ENCODE peak calls at places on chromosomes 11 and 22, in four cellular contexts. W is GM12865, D is lower leg skin, X is AG10803. J is an unnamed sample.

GRCh38 chr11:11244470-11245080 is 108.5 kb downstream of the CSNK2A3 start:
- DNase-seq in W (peak), D (no peak), X (no peak), J (no peak)

GRCh38 chr11:123682976-123683375 is 28.6 kb upstream of the SCN3B start:
- DNase-seq in X (no peak), D (no peak), W (no peak), J (no peak)

GRCh38 chr11:61377461-61378160 is 14.8 kb upstream of the TMEM216 start:
- DNase-seq in W (no peak), D (no peak), X (peak), J (peak)

GRCh38 chr11:75513250-75513649 is 12.5 kb downstream of the GDPD5 start:
- DNase-seq in W (no peak), X (no peak), D (no peak), J (no peak)

GRCh38 chr22:47371263-47372090 is 609.0 kb downstream of the TBC1D22A start:
- DNase-seq in W (no peak), D (no peak), X (no peak), J (no peak)

GRCh38 chr11:118996926-118997626 is 862 bp upstream of the CENATAC start:
- DNase-seq in X (peak), D (no peak), W (peak), J (no peak)

GRCh38 chr11:87719311-87720073 is 455.8 kb downstream of the RAB38 start:
- DNase-seq in D (no peak), W (no peak), X (peak), J (no peak)

GRCh38 chr11:64885367-64886286 is 7.2 kb upstream of the EHD1 start:
- DNase-seq in W (no peak), X (peak), D (no peak), J (peak)

GRCh38 chr22:45201678-45202332 is 38.1 kb downstream of the NUP50 start:
- DNase-seq in X (peak), D (no peak), W (no peak), J (no peak)

GRCh38 chr22:41857160-41857859 is 24.4 kb downstream of the SREBF2 start:
- DNase-seq in D (no peak), X (peak), W (peak), J (peak)

GRCh38 chr11:76686261-76687079 is 15.9 kb upstream of the LRRC32 start:
- DNase-seq in X (no peak), W (peak), D (no peak), J (no peak)

GRCh38 chr11:506950-507726 is at the start of gene RNH1:
- DNase-seq in X (peak), D (peak), W (peak), J (peak)

GRCh38 chr11:68043349-68044144 is 4.7 kb downstream of the TCIRG1 start:
- DNase-seq in D (no peak), W (no peak), X (peak), J (peak)

GRCh38 chr11:104337273-104337672 is 173.3 kb upstream of the PDGFD start:
- DNase-seq in X (no peak), W (no peak), D (no peak), J (no peak)

GRCh38 chr22:41948142-41948541 is 1.2 kb upstream of the CENPM start:
- DNase-seq in D (no peak), W (no peak), X (no peak), J (no peak)

GRCh38 chr11:135033545-135033944 is 621.5 kb upstream of the B3GAT1 start:
- DNase-seq in D (no peak), W (no peak), X (no peak), J (peak)
- TF ChIP-seq CTCF in D (no peak), W (no peak), X (no peak), J (no peak)

GRCh38 chr11:81705283-81705682 is 1028.4 kb downstream of the FAM181B start:
- DNase-seq in W (no peak), X (no peak), D (no peak), J (no peak)

GRCh38 chr11:81707881-81708280 is 1025.8 kb downstream of the FAM181B start:
- DNase-seq in X (no peak), W (no peak), D (no peak), J (no peak)
- H3K4me3 ChIP-seq in X (no peak), W (no peak), D (no peak), J (no peak)

GRCh38 chr11:62721994-62722393 is 5.3 kb downstream of the HNRNPUL2 start:
- DNase-seq in W (no peak), X (peak), D (no peak), J (no peak)
- TF ChIP-seq CTCF in W (no peak), X (peak), D (no peak), J (no peak)

DNA sequence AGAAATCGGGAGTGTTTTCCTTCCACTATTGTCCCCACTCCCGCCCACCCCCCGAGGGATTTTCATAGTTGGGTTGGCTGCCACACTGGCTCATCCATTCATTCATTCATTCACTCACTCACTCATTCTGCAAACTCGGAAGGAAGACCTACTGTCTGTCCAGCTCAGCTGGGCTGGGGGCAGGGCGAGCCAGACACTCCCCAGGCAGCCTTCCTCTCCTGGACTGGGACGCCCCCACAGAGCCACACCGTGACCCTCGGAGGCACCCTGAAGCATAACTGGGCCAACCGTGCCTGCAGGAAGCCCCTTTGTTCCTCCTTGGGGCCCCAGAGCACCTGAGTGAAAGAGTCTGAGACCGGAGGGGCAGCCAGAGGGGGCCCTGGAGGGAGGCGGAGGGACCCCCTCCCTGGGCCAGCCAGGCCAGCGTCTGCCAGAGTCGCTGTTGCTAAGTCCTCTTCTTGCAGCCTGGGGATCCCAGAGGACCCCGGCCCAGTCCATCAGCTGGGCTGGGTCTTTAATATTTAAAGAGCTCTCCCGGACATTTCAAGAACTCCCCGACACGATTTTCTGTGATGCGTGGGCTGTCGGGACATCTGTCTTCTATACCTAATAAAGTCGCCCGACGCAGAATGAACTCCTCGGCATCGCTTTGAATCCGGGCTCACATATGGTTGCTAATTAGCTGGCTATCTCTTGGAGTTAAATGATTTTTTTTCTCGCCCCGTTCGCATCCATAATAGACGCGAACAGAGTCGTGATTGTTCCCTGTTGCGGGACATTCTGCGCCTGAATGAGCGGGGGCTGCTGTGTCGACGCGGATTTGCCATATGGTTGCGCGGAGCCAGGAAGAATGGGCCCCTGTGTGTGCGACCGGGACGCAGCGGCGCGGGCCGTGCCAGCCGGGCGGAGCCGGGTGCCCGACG is 16.7 kb downstream of the CDKN1C start:
- DNase-seq in X (no peak), W (no peak), D (no peak), J (no peak)
- H3K4me3 ChIP-seq in X (no peak), W (peak), D (no peak), J (no peak)

GRCh38 chr11:69048056-69048717 is 545 bp upstream of the TPCN2 start:
- DNase-seq in D (no peak), X (no peak), W (no peak), J (no peak)

GRCh38 chr11:69040581-69041260 is 8.0 kb upstream of the TPCN2 start:
- DNase-seq in D (no peak), X (peak), W (no peak), J (peak)

GRCh38 chr11:69041516-69041915 is 7.2 kb upstream of the TPCN2 start:
- DNase-seq in X (no peak), D (no peak), W (no peak), J (no peak)

GRCh38 chr11:69040051-69040450 is 8.7 kb upstream of the TPCN2 start:
- DNase-seq in D (no peak), W (no peak), X (no peak), J (no peak)

DNA sequence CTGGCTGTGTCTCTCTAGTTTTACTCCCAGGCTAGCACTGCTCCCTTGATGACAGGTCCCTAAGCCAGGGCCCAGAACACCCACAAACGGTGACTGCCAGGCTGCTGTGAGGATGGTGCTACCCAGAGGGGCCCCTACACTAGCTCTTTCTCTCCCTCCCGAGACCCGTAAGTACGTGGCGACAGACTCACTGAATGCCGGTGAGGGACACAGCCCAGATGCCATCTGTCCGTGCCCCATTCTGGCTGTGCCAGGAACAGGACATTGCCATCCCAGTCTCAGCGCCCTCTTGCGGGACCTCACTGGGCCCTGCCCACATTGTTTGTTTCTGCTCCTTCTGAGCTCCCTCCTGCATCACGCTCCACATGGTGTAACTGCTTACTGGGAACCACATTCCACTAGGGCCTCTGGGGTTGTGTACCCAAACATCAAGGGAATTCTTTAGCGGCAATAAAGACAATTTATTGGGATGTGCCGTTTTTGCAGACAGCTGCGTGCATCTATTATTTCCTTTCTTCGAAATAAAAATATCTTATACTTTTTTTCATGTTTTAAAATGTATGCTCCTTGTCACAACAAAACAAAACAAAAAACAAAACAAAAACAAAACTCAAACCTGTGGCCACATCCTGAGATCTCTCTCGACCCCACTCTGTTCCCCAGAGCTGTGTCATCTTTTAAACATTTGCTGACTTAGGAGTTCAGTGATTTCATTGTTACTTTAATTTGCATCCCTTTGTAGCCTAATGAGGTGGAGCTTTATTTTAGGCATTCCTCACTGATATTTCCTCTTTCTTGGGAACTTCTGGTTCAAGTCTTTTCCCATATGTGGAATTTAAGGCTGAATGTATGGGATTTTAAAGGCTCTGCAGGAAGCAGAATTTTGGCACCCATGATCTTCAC is 4.4 kb upstream of the TPCN2 start:
- DNase-seq in X (peak), W (peak), D (peak), J (peak)
- TF ChIP-seq CTCF in X (peak), W (peak), D (no peak), J (peak)

J was measured in foreskin fibroblast.